ENCODE peak calls at places on chromosomes 12 and 14, in eight cellular contexts. One of them, this sample, is unnamed.

GRCh38 chr12:80045594-80045993 is 53.7 kb upstream of the OTOGL start:
- DNase-seq in activated naive CD4-positive, alpha-beta T cell: no peak
- DNase-seq in astrocyte of the spinal cord: peak; percentile 65
- DNase-seq in activated naive CD8-positive, alpha-beta T cell treated with anti-CD3 and anti-CD28 coated beads for 36 hours: no peak
- DNase-seq in activated T-helper 1 cell treated with Interleukin-2 at 50 U/mL for 16 hours: no peak
- DNase-seq in putamen: no peak
- DNase-seq in occipital lobe: no peak
- DNase-seq in EH: peak; percentile 87
- DNase-seq in this sample: peak; percentile 43

GRCh38 chr12:49903700-49904423 is at the start of gene FAIM2:
- DNase-seq in activated naive CD4-positive, alpha-beta T cell: no peak
- DNase-seq in astrocyte of the spinal cord: peak; percentile 28
- DNase-seq in activated naive CD8-positive, alpha-beta T cell treated with anti-CD3 and anti-CD28 coated beads for 36 hours: peak; percentile 54
- DNase-seq in activated T-helper 1 cell treated with Interleukin-2 at 50 U/mL for 16 hours: peak; percentile 29
- DNase-seq in putamen: peak; percentile 88
- DNase-seq in occipital lobe: peak; percentile 89
- DNase-seq in EH: peak; percentile 64
- DNase-seq in this sample: peak; percentile 97

GRCh38 chr14:90693413-90693812 is 122.8 kb downstream of the TTC7B start:
- DNase-seq in activated naive CD4-positive, alpha-beta T cell: no peak
- DNase-seq in astrocyte of the spinal cord: no peak
- DNase-seq in activated naive CD8-positive, alpha-beta T cell treated with anti-CD3 and anti-CD28 coated beads for 36 hours: no peak
- DNase-seq in activated T-helper 1 cell treated with Interleukin-2 at 50 U/mL for 16 hours: no peak
- DNase-seq in putamen: no peak
- DNase-seq in occipital lobe: no peak
- DNase-seq in EH: no peak
- DNase-seq in this sample: no peak

GRCh38 chr12:112997506-112997905 is 19.2 kb downstream of the OAS2 start:
- DNase-seq in activated naive CD4-positive, alpha-beta T cell: no peak
- DNase-seq in astrocyte of the spinal cord: no peak
- DNase-seq in activated naive CD8-positive, alpha-beta T cell treated with anti-CD3 and anti-CD28 coated beads for 36 hours: no peak
- DNase-seq in activated T-helper 1 cell treated with Interleukin-2 at 50 U/mL for 16 hours: no peak
- DNase-seq in putamen: no peak
- DNase-seq in occipital lobe: no peak
- DNase-seq in EH: no peak
- DNase-seq in this sample: no peak

GRCh38 chr12:118746960-118747359 is 234.4 kb upstream of the SRRM4 start:
- DNase-seq in activated naive CD4-positive, alpha-beta T cell: no peak
- DNase-seq in astrocyte of the spinal cord: no peak
- DNase-seq in activated naive CD8-positive, alpha-beta T cell treated with anti-CD3 and anti-CD28 coated beads for 36 hours: no peak
- DNase-seq in activated T-helper 1 cell treated with Interleukin-2 at 50 U/mL for 16 hours: no peak
- DNase-seq in putamen: no peak
- DNase-seq in occipital lobe: no peak
- DNase-seq in EH: no peak
- DNase-seq in this sample: no peak

GRCh38 chr14:36975834-36976233 is 196.6 kb downstream of the SLC25A21 start:
- DNase-seq in activated naive CD4-positive, alpha-beta T cell: no peak
- DNase-seq in astrocyte of the spinal cord: no peak
- DNase-seq in activated naive CD8-positive, alpha-beta T cell treated with anti-CD3 and anti-CD28 coated beads for 36 hours: no peak
- DNase-seq in activated T-helper 1 cell treated with Interleukin-2 at 50 U/mL for 16 hours: no peak
- DNase-seq in putamen: no peak
- DNase-seq in occipital lobe: no peak
- DNase-seq in EH: peak; percentile 44
- DNase-seq in this sample: no peak

GRCh38 chr14:69260979-69261605 is 1.1 kb downstream of the GALNT16 start:
- DNase-seq in activated naive CD4-positive, alpha-beta T cell: no peak
- DNase-seq in astrocyte of the spinal cord: no peak
- DNase-seq in activated naive CD8-positive, alpha-beta T cell treated with anti-CD3 and anti-CD28 coated beads for 36 hours: peak; percentile 71
- DNase-seq in activated T-helper 1 cell treated with Interleukin-2 at 50 U/mL for 16 hours: no peak
- DNase-seq in putamen: no peak
- DNase-seq in occipital lobe: no peak
- DNase-seq in EH: no peak
- DNase-seq in this sample: peak; percentile 92

GRCh38 chr14:22180045-22180444 is 409.0 kb downstream of the DAD1 start:
- DNase-seq in activated naive CD4-positive, alpha-beta T cell: no peak
- DNase-seq in astrocyte of the spinal cord: no peak
- DNase-seq in activated naive CD8-positive, alpha-beta T cell treated with anti-CD3 and anti-CD28 coated beads for 36 hours: no peak
- DNase-seq in activated T-helper 1 cell treated with Interleukin-2 at 50 U/mL for 16 hours: no peak
- DNase-seq in putamen: no peak
- DNase-seq in occipital lobe: no peak
- DNase-seq in EH: no peak
- DNase-seq in this sample: no peak

GRCh38 chr12:128008341-128008740 is 258.6 kb upstream of the TMEM132C start:
- DNase-seq in activated naive CD4-positive, alpha-beta T cell: no peak
- DNase-seq in astrocyte of the spinal cord: peak; percentile 85
- DNase-seq in activated naive CD8-positive, alpha-beta T cell treated with anti-CD3 and anti-CD28 coated beads for 36 hours: no peak
- DNase-seq in activated T-helper 1 cell treated with Interleukin-2 at 50 U/mL for 16 hours: no peak
- DNase-seq in putamen: no peak
- DNase-seq in occipital lobe: no peak
- DNase-seq in EH: peak; percentile 85
- DNase-seq in this sample: peak; percentile 41

GRCh38 chr14:97878727-97879126 is 1081.5 kb downstream of the VRK1 start:
- DNase-seq in activated naive CD4-positive, alpha-beta T cell: no peak
- DNase-seq in astrocyte of the spinal cord: peak; percentile 3
- DNase-seq in activated naive CD8-positive, alpha-beta T cell treated with anti-CD3 and anti-CD28 coated beads for 36 hours: no peak
- DNase-seq in activated T-helper 1 cell treated with Interleukin-2 at 50 U/mL for 16 hours: peak; percentile 1
- DNase-seq in putamen: no peak
- DNase-seq in occipital lobe: no peak
- DNase-seq in EH: no peak
- DNase-seq in this sample: no peak

GRCh38 chr14:83478741-83479140 is 1945.1 kb upstream of the SEL1L start:
- DNase-seq in activated naive CD4-positive, alpha-beta T cell: no peak
- DNase-seq in astrocyte of the spinal cord: peak; percentile 26
- DNase-seq in activated naive CD8-positive, alpha-beta T cell treated with anti-CD3 and anti-CD28 coated beads for 36 hours: no peak
- DNase-seq in activated T-helper 1 cell treated with Interleukin-2 at 50 U/mL for 16 hours: no peak
- DNase-seq in putamen: no peak
- DNase-seq in occipital lobe: no peak
- DNase-seq in EH: peak; percentile 38
- DNase-seq in this sample: no peak

GRCh38 chr12:89103831-89104230 is 248.5 kb downstream of the DUSP6 start:
- DNase-seq in activated naive CD4-positive, alpha-beta T cell: no peak
- DNase-seq in astrocyte of the spinal cord: no peak
- DNase-seq in activated naive CD8-positive, alpha-beta T cell treated with anti-CD3 and anti-CD28 coated beads for 36 hours: no peak
- DNase-seq in activated T-helper 1 cell treated with Interleukin-2 at 50 U/mL for 16 hours: no peak
- DNase-seq in putamen: no peak
- DNase-seq in occipital lobe: no peak
- DNase-seq in EH: no peak
- DNase-seq in this sample: no peak

GRCh38 chr12:123671876-123672275 is 963 bp downstream of the TCTN2 start:
- DNase-seq in activated naive CD4-positive, alpha-beta T cell: no peak
- DNase-seq in astrocyte of the spinal cord: peak; percentile 65
- DNase-seq in activated naive CD8-positive, alpha-beta T cell treated with anti-CD3 and anti-CD28 coated beads for 36 hours: no peak
- DNase-seq in activated T-helper 1 cell treated with Interleukin-2 at 50 U/mL for 16 hours: no peak
- DNase-seq in putamen: no peak
- DNase-seq in occipital lobe: no peak
- DNase-seq in EH: peak; percentile 15
- DNase-seq in this sample: no peak

GRCh38 chr12:109458086-109458485 is 19.0 kb downstream of the KCTD10 start:
- DNase-seq in activated naive CD4-positive, alpha-beta T cell: no peak
- DNase-seq in astrocyte of the spinal cord: peak; percentile 66
- DNase-seq in activated naive CD8-positive, alpha-beta T cell treated with anti-CD3 and anti-CD28 coated beads for 36 hours: no peak
- DNase-seq in activated T-helper 1 cell treated with Interleukin-2 at 50 U/mL for 16 hours: no peak
- DNase-seq in putamen: no peak
- DNase-seq in occipital lobe: no peak
- DNase-seq in EH: peak; percentile 83
- DNase-seq in this sample: peak; percentile 83

GRCh38 chr12:108689314-108690190 is 41.8 kb downstream of the CORO1C start:
- DNase-seq in activated naive CD4-positive, alpha-beta T cell: no peak
- DNase-seq in astrocyte of the spinal cord: peak; percentile 70
- DNase-seq in activated naive CD8-positive, alpha-beta T cell treated with anti-CD3 and anti-CD28 coated beads for 36 hours: peak; percentile 58
- DNase-seq in activated T-helper 1 cell treated with Interleukin-2 at 50 U/mL for 16 hours: no peak
- DNase-seq in putamen: peak; percentile 65
- DNase-seq in occipital lobe: no peak
- DNase-seq in EH: peak; percentile 39
- DNase-seq in this sample: peak; percentile 47

GRCh38 chr14:104442107-104442551 is 137.4 kb upstream of the C14orf180 start:
- DNase-seq in activated naive CD4-positive, alpha-beta T cell: no peak
- DNase-seq in astrocyte of the spinal cord: no peak
- DNase-seq in activated naive CD8-positive, alpha-beta T cell treated with anti-CD3 and anti-CD28 coated beads for 36 hours: no peak
- DNase-seq in activated T-helper 1 cell treated with Interleukin-2 at 50 U/mL for 16 hours: no peak
- DNase-seq in putamen: no peak
- DNase-seq in occipital lobe: no peak
- DNase-seq in EH: no peak
- DNase-seq in this sample: peak; percentile 74

GRCh38 chr12:105385141-105385540 is 54.6 kb downstream of the C12orf75 start:
- DNase-seq in activated naive CD4-positive, alpha-beta T cell: no peak
- DNase-seq in astrocyte of the spinal cord: peak; percentile 44
- DNase-seq in activated naive CD8-positive, alpha-beta T cell treated with anti-CD3 and anti-CD28 coated beads for 36 hours: no peak
- DNase-seq in activated T-helper 1 cell treated with Interleukin-2 at 50 U/mL for 16 hours: no peak
- DNase-seq in putamen: no peak
- DNase-seq in occipital lobe: no peak
- DNase-seq in EH: peak; percentile 74
- DNase-seq in this sample: no peak

GRCh38 chr12:82359115-82359478 is 768 bp downstream of the METTL25 start:
- DNase-seq in activated naive CD4-positive, alpha-beta T cell: no peak
- DNase-seq in astrocyte of the spinal cord: no peak
- DNase-seq in activated naive CD8-positive, alpha-beta T cell treated with anti-CD3 and anti-CD28 coated beads for 36 hours: no peak
- DNase-seq in activated T-helper 1 cell treated with Interleukin-2 at 50 U/mL for 16 hours: no peak
- DNase-seq in putamen: no peak
- DNase-seq in occipital lobe: no peak
- DNase-seq in EH: peak; percentile 8
- DNase-seq in this sample: peak; percentile 56

GRCh38 chr14:50116986-50117385 is 614 bp upstream of the VCPKMT start:
- DNase-seq in activated naive CD4-positive, alpha-beta T cell: no peak
- DNase-seq in astrocyte of the spinal cord: no peak
- DNase-seq in activated naive CD8-positive, alpha-beta T cell treated with anti-CD3 and anti-CD28 coated beads for 36 hours: no peak
- DNase-seq in activated T-helper 1 cell treated with Interleukin-2 at 50 U/mL for 16 hours: no peak
- DNase-seq in putamen: peak; percentile 45
- DNase-seq in occipital lobe: no peak
- DNase-seq in EH: peak; percentile 3
- DNase-seq in this sample: no peak

GRCh38 chr12:85357609-85358008 is 77.6 kb downstream of the ALX1 start:
- DNase-seq in activated naive CD4-positive, alpha-beta T cell: no peak
- DNase-seq in astrocyte of the spinal cord: no peak
- DNase-seq in activated naive CD8-positive, alpha-beta T cell treated with anti-CD3 and anti-CD28 coated beads for 36 hours: no peak
- DNase-seq in activated T-helper 1 cell treated with Interleukin-2 at 50 U/mL for 16 hours: no peak
- DNase-seq in putamen: no peak
- DNase-seq in occipital lobe: no peak
- DNase-seq in EH: no peak
- DNase-seq in this sample: no peak

GRCh38 chr12:124096109-124096508 is 123.1 kb downstream of the ZNF664 start:
- DNase-seq in activated naive CD4-positive, alpha-beta T cell: no peak
- DNase-seq in astrocyte of the spinal cord: no peak
- DNase-seq in activated naive CD8-positive, alpha-beta T cell treated with anti-CD3 and anti-CD28 coated beads for 36 hours: no peak
- DNase-seq in activated T-helper 1 cell treated with Interleukin-2 at 50 U/mL for 16 hours: no peak
- DNase-seq in putamen: no peak
- DNase-seq in occipital lobe: no peak
- DNase-seq in EH: no peak
- DNase-seq in this sample: no peak

GRCh38 chr14:88296343-88296742 is 26.7 kb downstream of the KCNK10 start:
- DNase-seq in activated naive CD4-positive, alpha-beta T cell: no peak
- DNase-seq in astrocyte of the spinal cord: no peak
- DNase-seq in activated naive CD8-positive, alpha-beta T cell treated with anti-CD3 and anti-CD28 coated beads for 36 hours: no peak
- DNase-seq in activated T-helper 1 cell treated with Interleukin-2 at 50 U/mL for 16 hours: no peak
- DNase-seq in putamen: no peak
- DNase-seq in occipital lobe: no peak
- DNase-seq in EH: no peak
- DNase-seq in this sample: no peak

GRCh38 chr12:116528067-116528466 is 31.1 kb upstream of the MAP1LC3B2 start:
- DNase-seq in activated naive CD4-positive, alpha-beta T cell: no peak
- DNase-seq in astrocyte of the spinal cord: peak; percentile 81
- DNase-seq in activated naive CD8-positive, alpha-beta T cell treated with anti-CD3 and anti-CD28 coated beads for 36 hours: no peak
- DNase-seq in activated T-helper 1 cell treated with Interleukin-2 at 50 U/mL for 16 hours: no peak
- DNase-seq in putamen: no peak
- DNase-seq in occipital lobe: no peak
- DNase-seq in EH: peak; percentile 89
- DNase-seq in this sample: no peak

GRCh38 chr12:85642810-85643209 is 193.4 kb downstream of the RASSF9 start:
- DNase-seq in activated naive CD4-positive, alpha-beta T cell: no peak
- DNase-seq in astrocyte of the spinal cord: no peak
- DNase-seq in activated naive CD8-positive, alpha-beta T cell treated with anti-CD3 and anti-CD28 coated beads for 36 hours: no peak
- DNase-seq in activated T-helper 1 cell treated with Interleukin-2 at 50 U/mL for 16 hours: no peak
- DNase-seq in putamen: no peak
- DNase-seq in occipital lobe: no peak
- DNase-seq in EH: peak; percentile 54
- DNase-seq in this sample: peak; percentile 19

GRCh38 chr14:84390010-84390409 is 1139.9 kb upstream of the FLRT2 start:
- DNase-seq in activated naive CD4-positive, alpha-beta T cell: no peak
- DNase-seq in astrocyte of the spinal cord: no peak
- DNase-seq in activated naive CD8-positive, alpha-beta T cell treated with anti-CD3 and anti-CD28 coated beads for 36 hours: no peak
- DNase-seq in activated T-helper 1 cell treated with Interleukin-2 at 50 U/mL for 16 hours: no peak
- DNase-seq in putamen: no peak
- DNase-seq in occipital lobe: no peak
- DNase-seq in EH: no peak
- DNase-seq in this sample: no peak

GRCh38 chr14:100341301-100342031 is 18.3 kb downstream of the SLC25A47 start:
- DNase-seq in activated naive CD4-positive, alpha-beta T cell: no peak
- DNase-seq in astrocyte of the spinal cord: peak; percentile 76
- DNase-seq in activated naive CD8-positive, alpha-beta T cell treated with anti-CD3 and anti-CD28 coated beads for 36 hours: no peak
- DNase-seq in activated T-helper 1 cell treated with Interleukin-2 at 50 U/mL for 16 hours: no peak
- DNase-seq in putamen: peak; percentile 45
- DNase-seq in occipital lobe: no peak
- DNase-seq in EH: peak; percentile 79
- DNase-seq in this sample: peak; percentile 99